ENCODE peak calls at places on chromosomes 6 and 20, in four cellular contexts. H, I, V and A are unnamed samples.

GRCh38 chr20:4663553-4663952 is 58.2 kb upstream of the PRND start:
- DNase-seq in H (no peak), I (no peak), V (no peak), A (no peak)

GRCh38 chr20:57717797-57718196 is 8.0 kb upstream of the PMEPA1 start:
- DNase-seq in H (no peak), I (no peak), V (no peak), A (peak)

GRCh38 chr6:121260651-121261102 is 73.6 kb downstream of the TBC1D32 start:
- DNase-seq in H (no peak), I (no peak), V (no peak), A (peak)

GRCh38 chr6:40642837-40643236 is 55.7 kb upstream of the LRFN2 start:
- DNase-seq in H (no peak), I (no peak), V (no peak), A (no peak)

GRCh38 chr6:28165566-28165965 is 23.9 kb downstream of the ZKSCAN8 start:
- DNase-seq in H (no peak), I (no peak), V (no peak), A (no peak)

GRCh38 chr20:25178563-25179438 is 16.7 kb upstream of the ENTPD6 start:
- DNase-seq in H (no peak), I (no peak), V (no peak), A (peak)

GRCh38 chr20:21640556-21640955 is 64.9 kb upstream of the PAX1 start:
- DNase-seq in H (no peak), I (no peak), V (no peak), A (no peak)

GRCh38 chr6:38259736-38260135 is 380.0 kb downstream of the BTBD9 start:
- DNase-seq in H (peak), I (no peak), V (no peak), A (peak)

GRCh38 chr6:35713426-35713825 is 23.4 kb upstream of the ARMC12 start:
- DNase-seq in H (no peak), I (no peak), V (no peak), A (no peak)

GRCh38 chr20:59526242-59527225 is 77.8 kb upstream of the PHACTR3 start:
- DNase-seq in H (no peak), I (no peak), V (no peak), A (no peak)

GRCh38 chr6:32369678-32370077 is 2.0 kb downstream of the TSBP1 start:
- DNase-seq in H (peak), I (no peak), V (no peak), A (peak)

GRCh38 chr6:163187201-163187600 is 227.3 kb upstream of the QKI start:
- DNase-seq in H (no peak), I (no peak), V (no peak), A (no peak)

GRCh38 chr6:52420668-52421358 is 671 bp downstream of the EFHC1 start:
- DNase-seq in H (no peak), I (no peak), V (peak), A (peak)

GRCh38 chr6:90072961-90073464 is 178.7 kb downstream of the GJA10 start:
- DNase-seq in H (no peak), I (no peak), V (no peak), A (no peak)

GRCh38 chr6:149482542-149483261 is 2.1 kb downstream of the ZC3H12D start:
- DNase-seq in H (no peak), I (no peak), V (no peak), A (no peak)

GRCh38 chr6:135301304-135301703 is 120.2 kb downstream of the MYB start:
- DNase-seq in H (no peak), I (no peak), V (no peak), A (no peak)

GRCh38 chr20:51306521-51307358 is 235.8 kb downstream of the NFATC2 start:
- DNase-seq in H (no peak), I (peak), V (peak), A (peak)

GRCh38 chr6:124607119-124607627 is 355.1 kb upstream of the RNF217 start:
- DNase-seq in H (no peak), I (no peak), V (no peak), A (no peak)

GRCh38 chr20:44700306-44700705 is 14.9 kb upstream of the CCN5 start:
- DNase-seq in H (no peak), I (no peak), V (no peak), A (no peak)

GRCh38 chr20:11287156-11287555 is 613.4 kb upstream of the JAG1 start:
- DNase-seq in H (no peak), I (no peak), V (no peak), A (no peak)

GRCh38 chr6:15336905-15337583 is 91.2 kb downstream of the JARID2 start:
- DNase-seq in H (no peak), I (no peak), V (no peak), A (no peak)